ENCODE peak calls at places on chromosomes 5 and 9, in five cellular contexts. J is upper lobe of right lung, E is neural crest cell, N is brain microvascular endothelial cell, I is endothelial cell. F is an unnamed sample.

GRCh38 chr9:128416014-128416413 is 4.6 kb upstream of the CERCAM start:
- DNase-seq in I (no peak), E (no peak), N (no peak), J (no peak), F (no peak)

GRCh38 chr5:59174248-59174844 is 591.5 kb downstream of the RAB3C start:
- DNase-seq in J (no peak), N (peak), E (no peak), I (peak), F (no peak)

GRCh38 chr9:76610009-76610352 is 151.0 kb downstream of the GCNT1 start:
- DNase-seq in N (peak), J (peak), I (no peak), E (no peak), F (no peak)

GRCh38 chr5:77208507-77209163 is 1.8 kb upstream of the PDE8B start:
- DNase-seq in E (no peak), J (peak), I (no peak), N (no peak), F (no peak)

GRCh38 chr9:114616684-114617520 is 5.8 kb downstream of the TMEM268 start:
- DNase-seq in E (no peak), I (no peak), N (no peak), J (peak), F (no peak)

GRCh38 chr9:97518909-97519307 is 17.4 kb downstream of the TMOD1 start:
- DNase-seq in I (no peak), N (no peak), E (no peak), J (no peak), F (no peak)

GRCh38 chr5:149392718-149393117 is 13.6 kb upstream of the IL17B start:
- DNase-seq in N (no peak), J (no peak), I (no peak), E (no peak), F (no peak)

GRCh38 chr5:69024241-69024651 is 69.6 kb upstream of the SLC30A5 start:
- DNase-seq in N (no peak), I (peak), E (no peak), J (no peak), F (no peak)

GRCh38 chr5:74866653-74867162 is 521 bp upstream of the FAM169A start:
- DNase-seq in I (peak), J (no peak), E (peak), N (no peak), F (no peak)

GRCh38 chr5:163189023-163189553 is 248.3 kb upstream of the CCNG1 start:
- DNase-seq in I (no peak), J (no peak), E (no peak), N (no peak), F (no peak)

GRCh38 chr5:154740483-154740882 is 14.7 kb upstream of the LARP1 start:
- DNase-seq in E (no peak), I (no peak), N (no peak), J (no peak), F (no peak)

GRCh38 chr9:97307091-97307490 is 368 bp upstream of the CCDC180 start:
- DNase-seq in J (peak), E (peak), I (peak), N (peak), F (no peak)

GRCh38 chr5:97943036-97943435 is 760.0 kb upstream of the RIOK2 start:
- DNase-seq in J (no peak), E (no peak), I (no peak), N (no peak), F (no peak)

GRCh38 chr5:150587830-150588494 is 52.5 kb upstream of the SYNPO start:
- DNase-seq in J (peak), N (no peak), I (no peak), E (no peak), F (peak)

GRCh38 chr5:148268556-148268955 is at the start of gene SPINK13:
- DNase-seq in J (no peak), E (no peak), I (no peak), N (peak), F (no peak)

GRCh38 chr9:82382887-82383616 is 394.5 kb downstream of the SPATA31D1 start:
- DNase-seq in E (no peak), I (no peak), J (no peak), N (peak), F (no peak)

GRCh38 chr5:134072471-134073220 is 41.8 kb upstream of the TCF7 start:
- DNase-seq in J (no peak), E (no peak), N (no peak), I (no peak), F (peak)

GRCh38 chr5:134844252-134844651 is 1.5 kb upstream of the C5orf24 start:
- DNase-seq in N (no peak), E (no peak), J (no peak), I (no peak), F (no peak)

GRCh38 chr9:23769307-23769935 is 56.6 kb downstream of the ELAVL2 start:
- DNase-seq in I (no peak), N (no peak), E (no peak), J (no peak), F (no peak)

GRCh38 chr5:29950416-29951145 is 1242.9 kb upstream of the CDH6 start:
- DNase-seq in I (no peak), E (no peak), J (no peak), N (no peak), F (no peak)

GRCh38 chr5:1199649-1200494 is 1.5 kb upstream of the SLC6A19 start:
- DNase-seq in I (no peak), E (peak), J (no peak), N (no peak), F (peak)

GRCh38 chr5:153831976-153832375 is 206.7 kb downstream of the FAM114A2 start:
- DNase-seq in E (no peak), I (no peak), N (peak), J (no peak), F (no peak)

GRCh38 chr5:142654578-142655042 is 31.3 kb downstream of the FGF1 start:
- DNase-seq in N (no peak), J (no peak), I (no peak), E (no peak), F (no peak)
- TF ChIP-seq CTCF in N (peak), J (no peak), I (peak), E (no peak), F (no peak)

DNA sequence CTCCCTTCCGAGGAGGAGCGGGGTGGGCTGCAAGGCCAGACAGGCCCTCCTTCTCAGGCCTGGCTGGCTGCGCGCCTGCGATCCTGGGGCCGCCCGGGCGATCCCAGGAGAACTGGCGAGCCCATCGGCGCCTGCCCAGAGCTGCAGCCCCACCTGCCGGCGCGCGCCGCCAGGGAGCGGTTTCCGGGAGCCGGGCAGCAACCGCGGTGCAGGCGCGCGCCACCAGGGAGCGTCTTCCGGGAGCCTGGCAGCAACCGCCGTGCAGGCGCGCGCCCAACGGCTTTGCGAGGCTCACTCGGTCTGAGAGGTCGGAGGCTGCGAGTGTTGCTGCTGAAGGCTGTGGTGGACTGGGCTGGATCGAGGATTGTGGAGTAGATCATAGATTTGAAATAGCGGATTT is 668.7 kb downstream of the SPATA31A6 start:
- DNase-seq in J (peak), I (peak), E (peak), N (no peak), F (peak)
- TF ChIP-seq CTCF in J (peak), I (no peak), E (no peak), N (no peak), F (peak)

DNA sequence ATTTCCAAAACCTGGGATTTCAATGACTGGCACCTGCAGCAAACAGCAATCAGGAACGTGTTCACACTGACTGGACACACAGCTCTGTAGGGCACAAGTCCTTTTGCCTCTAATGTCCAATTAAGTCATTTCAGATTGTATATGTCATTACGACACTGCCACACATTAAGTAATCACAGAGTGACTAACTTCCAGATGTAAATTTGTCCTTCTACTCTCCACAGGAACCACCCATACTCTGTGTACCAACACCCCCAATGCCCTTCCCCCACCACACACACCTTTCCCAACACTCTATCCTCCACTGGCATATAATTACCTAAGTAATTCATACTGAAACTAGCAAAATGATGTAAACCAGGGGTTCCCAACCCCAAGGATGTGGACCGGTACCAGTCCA is 30.5 kb downstream of the LARS1 start:
- DNase-seq in E (no peak), I (no peak), J (no peak), N (no peak), F (no peak)
- TF ChIP-seq CTCF in E (no peak), I (no peak), J (no peak), N (no peak), F (no peak)

GRCh38 chr5:132064738-132065331 is 4.4 kb downstream of the IL3 start:
- DNase-seq in N (peak), J (peak), E (peak), I (peak), F (peak)

GRCh38 chr5:132060501-132061161 is at the start of gene IL3:
- DNase-seq in I (no peak), E (no peak), J (peak), N (no peak), F (peak)

GRCh38 chr5:132064140-132064539 is 3.7 kb downstream of the IL3 start:
- DNase-seq in J (peak), E (no peak), I (no peak), N (no peak), F (peak)

GRCh38 chr5:132065351-132065937 is 5.0 kb downstream of the IL3 start:
- DNase-seq in E (peak), N (peak), J (peak), I (peak), F (no peak)

DNA sequence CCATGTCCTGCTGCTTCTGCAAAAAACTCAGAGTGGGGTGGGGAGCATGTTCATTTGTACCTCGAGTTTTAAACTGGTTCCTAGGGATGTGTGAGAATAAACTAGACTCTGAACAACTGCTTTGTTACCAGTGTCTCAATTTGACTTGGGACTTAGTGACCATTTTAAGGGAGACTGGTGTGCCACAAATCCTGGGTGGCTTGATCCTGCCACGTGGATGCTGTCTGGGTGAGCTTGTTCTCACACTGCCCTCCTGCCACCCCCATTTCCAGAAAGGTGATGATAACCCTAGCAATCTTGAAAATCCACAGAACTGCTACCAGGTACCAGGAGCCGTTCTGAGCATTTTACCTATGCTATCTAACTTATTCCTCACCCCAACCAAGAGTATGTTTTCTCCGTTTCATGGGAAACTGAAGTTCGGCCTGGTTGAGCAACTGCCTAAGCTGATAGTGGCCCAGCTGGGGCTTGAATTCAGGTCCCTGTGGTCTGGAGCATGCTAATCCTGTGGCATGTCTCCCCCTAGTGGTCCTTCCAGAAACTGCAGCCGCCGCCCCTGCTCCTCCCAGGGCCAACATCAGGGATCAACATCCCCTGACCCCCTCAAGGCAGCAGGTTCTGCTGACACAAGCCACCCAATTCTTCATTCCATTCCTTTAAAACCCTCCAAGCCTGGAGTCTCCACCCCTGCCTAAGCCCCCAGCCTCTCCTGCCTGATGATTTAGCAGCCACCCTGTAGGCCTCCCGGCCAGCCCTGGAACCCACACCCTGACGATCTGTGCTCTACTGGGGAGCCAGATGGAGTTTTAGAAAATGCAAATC is 2.8 kb downstream of the IL3 start:
- DNase-seq in N (peak), E (peak), I (peak), J (peak), F (peak)
- TF ChIP-seq CTCF in N (peak), E (peak), I (peak), J (peak), F (peak)

GRCh38 chr9:133359420-133360175 is 3.2 kb downstream of the SURF2 start:
- DNase-seq in E (no peak), J (no peak), I (peak), N (no peak), F (no peak)
- TF ChIP-seq CTCF in E (peak), J (peak), I (no peak), N (peak), F (peak)

DNA sequence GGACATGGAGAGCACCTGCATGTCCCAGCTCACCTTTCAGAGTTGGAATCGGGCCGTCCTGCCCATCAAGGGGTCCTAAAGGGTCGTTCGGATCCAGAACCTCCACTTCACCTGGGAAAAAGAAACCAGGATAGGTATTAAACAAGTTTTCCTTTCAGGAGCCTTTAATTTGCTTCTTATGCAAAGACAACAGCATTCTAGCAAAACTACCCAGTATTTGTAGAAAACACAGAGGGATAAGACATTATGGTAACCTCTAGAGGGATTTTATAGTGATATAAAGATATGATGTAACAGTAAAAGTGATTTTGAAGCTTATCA is 174.4 kb downstream of the ROR2 start:
- DNase-seq in J (no peak), E (no peak), I (no peak), N (no peak), F (no peak)
- TF ChIP-seq CTCF in J (no peak), E (peak), I (peak), N (no peak), F (peak)

DNA sequence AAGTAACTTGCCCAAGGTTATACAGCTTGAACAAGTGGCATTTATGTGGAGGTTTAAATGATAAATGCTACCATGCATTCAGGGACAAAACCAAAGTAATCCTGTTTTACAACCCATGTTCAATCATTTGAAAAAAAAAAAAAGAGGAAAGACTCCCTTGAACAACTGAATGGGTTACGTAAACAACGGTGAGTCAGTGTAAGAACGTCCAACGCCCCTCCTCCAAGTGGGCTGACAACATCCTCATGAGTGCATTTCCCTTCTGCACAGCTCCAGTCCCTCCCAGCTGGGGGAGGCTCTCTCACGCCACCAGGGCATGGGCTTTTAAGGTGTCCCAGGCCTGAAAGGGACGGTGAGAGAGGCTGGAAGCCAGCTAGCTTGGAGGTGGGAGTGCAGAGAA is 90.0 kb downstream of the PRRT1B start:
- DNase-seq in N (peak), E (no peak), I (peak), J (peak), F (no peak)
- TF ChIP-seq CTCF in N (peak), E (no peak), I (no peak), J (peak), F (peak)

GRCh38 chr9:89189215-89189614 is 10.6 kb upstream of the SHC3 start:
- DNase-seq in I (no peak), N (no peak), E (no peak), J (no peak), F (no peak)
- TF ChIP-seq CTCF in I (no peak), N (no peak), E (no peak), J (no peak), F (no peak)

DNA sequence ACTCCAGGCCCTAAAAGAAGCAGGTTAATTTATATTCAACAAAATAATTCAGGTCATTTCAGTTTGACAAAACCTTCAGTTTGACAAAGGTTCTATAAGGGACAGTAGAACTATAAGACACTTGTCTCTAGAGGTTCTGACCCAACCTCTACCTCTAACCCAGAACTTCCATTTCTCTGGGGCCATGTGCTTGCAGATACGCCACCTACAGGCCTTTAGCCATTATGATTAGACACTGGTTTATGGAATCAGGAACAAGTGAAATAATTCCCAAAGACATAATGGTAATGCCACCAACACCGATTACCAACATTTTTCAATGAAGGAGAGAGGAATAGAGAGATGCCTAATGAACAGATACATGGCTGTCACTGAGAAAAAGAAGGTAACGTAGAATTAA is 733.9 kb downstream of the PRELID2 start:
- DNase-seq in I (peak), N (no peak), J (no peak), E (no peak), F (no peak)
- TF ChIP-seq CTCF in I (peak), N (peak), J (peak), E (peak), F (peak)